ENCODE peak calls at places on chromosomes 7 and 10, in six cellular contexts. C is CD4-positive, alpha-beta T cell; Y is stimulated activated naive CD8-positive, alpha-beta T cell treated with anti-CD3 and anti-CD28 coated beads, Interleukin-15, amount 100 ng/mL, for 72 hours; G is activated T-cell treated with anti-CD3 and anti-CD28 coated beads, Interleukin-2, amount 50 U/mL, for 4 hours; Q is WTC11; A is esophagus mucosa. H is an unnamed sample.

GRCh38 chr7:150665075-150665794 is 20.3 kb upstream of the GIMAP2 start:
- ATAC-seq in C (no peak), Q (no peak), Y (peak), G (peak), A (no peak), H (peak)

GRCh38 chr7:92714767-92715166 is 121.6 kb downstream of the CDK6 start:
- ATAC-seq in Q (no peak), C (no peak), A (no peak), Y (no peak), G (no peak), H (no peak)

GRCh38 chr10:75197906-75198305 is 12.7 kb upstream of the VDAC2 start:
- ATAC-seq in G (no peak), C (no peak), Q (no peak), A (no peak), Y (no peak), H (no peak)

GRCh38 chr10:29784175-29784773 is 149.5 kb upstream of the SVIL start:
- ATAC-seq in Y (no peak), A (peak), C (no peak), G (no peak), Q (peak), H (no peak)

GRCh38 chr7:40232242-40232929 is 97.6 kb downstream of the SUGCT start:
- ATAC-seq in Q (peak), G (no peak), C (no peak), Y (no peak), A (no peak), H (no peak)

GRCh38 chr10:3825244-3825643 is 40.2 kb upstream of the KLF6 start:
- ATAC-seq in G (no peak), Q (no peak), C (no peak), Y (no peak), A (no peak), H (no peak)

GRCh38 chr10:35412900-35413491 is 76.7 kb downstream of the CCNY start:
- ATAC-seq in C (peak), Y (peak), A (peak), G (peak), Q (no peak), H (peak)

GRCh38 chr7:43110790-43111362 is 1.6 kb upstream of the HECW1 start:
- ATAC-seq in Y (no peak), Q (no peak), G (no peak), C (no peak), A (no peak), H (no peak)

GRCh38 chr7:36045275-36045674 is 107.8 kb upstream of the EEPD1 start:
- ATAC-seq in Y (no peak), C (no peak), A (no peak), G (no peak), Q (no peak), H (no peak)

GRCh38 chr7:30932562-30932961 is 20.9 kb downstream of the AQP1 start:
- ATAC-seq in G (no peak), C (no peak), A (no peak), Y (no peak), Q (no peak), H (no peak)

H was measured in activated T-helper 17 cell treated with anti-CD3 and anti-CD28 coated beads, Interleukin-2, amount 50 U/mL, for 72 hours.